ENCODE peak calls at places on chromosomes 3 and 15, in five cellular contexts. C, V, J, K and O are unnamed samples.

GRCh38 chr3:49717539-49718418 is 1.7 kb downstream of the AMIGO3 start:
- DNase-seq in C (no peak), V (no peak), J (peak), K (no peak), O (no peak)

GRCh38 chr15:94453227-94453626 is 221.9 kb downstream of the MCTP2 start:
- DNase-seq in C (no peak), V (no peak), J (no peak), K (no peak), O (no peak)

GRCh38 chr3:31356941-31357340 is 175.8 kb upstream of the STT3B start:
- DNase-seq in C (no peak), V (peak), J (peak), K (no peak), O (peak)

GRCh38 chr15:101807345-101807945 is 4.1 kb downstream of the OR4F6 start:
- DNase-seq in C (peak), V (no peak), J (no peak), K (no peak), O (no peak)

GRCh38 chr3:121330586-121330985 is 215.2 kb downstream of the POLQ start:
- DNase-seq in C (no peak), V (no peak), J (no peak), K (no peak), O (no peak)

GRCh38 chr15:40354408-40355171 is 3.4 kb upstream of the DISP2 start:
- DNase-seq in C (no peak), V (peak), J (peak), K (no peak), O (no peak)

GRCh38 chr15:68285243-68285980 is 7.9 kb downstream of the FEM1B start:
- DNase-seq in C (no peak), V (no peak), J (peak), K (no peak), O (no peak)

GRCh38 chr3:57444469-57444868 is 99.7 kb downstream of the DNAH12 start:
- DNase-seq in C (no peak), V (no peak), J (no peak), K (no peak), O (no peak)

GRCh38 chr15:71679223-71680078 is 130.9 kb upstream of the NR2E3 start:
- DNase-seq in C (peak), V (no peak), J (no peak), K (no peak), O (no peak)

GRCh38 chr15:62173215-62173614 is 8.1 kb upstream of the C2CD4B start:
- DNase-seq in C (no peak), V (no peak), J (no peak), K (no peak), O (peak)

GRCh38 chr15:36579792-36580431 is 486 bp downstream of the CDIN1 start:
- DNase-seq in C (peak), V (no peak), J (no peak), K (peak), O (peak)

GRCh38 chr15:79680721-79681120 is 216.1 kb downstream of the MTHFS start:
- DNase-seq in C (peak), V (no peak), J (no peak), K (no peak), O (peak)

GRCh38 chr3:55486101-55486856 is 827 bp downstream of the WNT5A start:
- DNase-seq in C (peak), V (peak), J (peak), K (no peak), O (peak)

GRCh38 chr3:141653872-141654271 is 84.2 kb upstream of the RNF7 start:
- DNase-seq in C (no peak), V (no peak), J (no peak), K (no peak), O (no peak)

GRCh38 chr3:142958707-142959106 is 4.8 kb downstream of the PAQR9 start:
- DNase-seq in C (no peak), V (no peak), J (no peak), K (no peak), O (peak)

GRCh38 chr3:148344522-148344921 is 353.2 kb upstream of the AGTR1 start:
- DNase-seq in C (no peak), V (no peak), J (no peak), K (no peak), O (no peak)

GRCh38 chr15:71447328-71448250 is 332.3 kb downstream of the THSD4 start:
- DNase-seq in C (no peak), V (peak), J (no peak), K (no peak), O (peak)

GRCh38 chr3:187802203-187802927 is 57.1 kb upstream of the BCL6 start:
- DNase-seq in C (no peak), V (no peak), J (no peak), K (no peak), O (no peak)

GRCh38 chr3:73781536-73781935 is 156.8 kb upstream of the PDZRN3 start:
- DNase-seq in C (no peak), V (no peak), J (no peak), K (no peak), O (peak)

GRCh38 chr3:161305095-161305991 is 66.0 kb downstream of the SPTSSB start:
- DNase-seq in C (peak), V (no peak), J (no peak), K (no peak), O (no peak)

GRCh38 chr15:77015651-77016320 is 20.9 kb downstream of the PSTPIP1 start:
- DNase-seq in C (no peak), V (no peak), J (no peak), K (no peak), O (no peak)

GRCh38 chr3:13015286-13016082 is 57.7 kb downstream of the IQSEC1 start:
- DNase-seq in C (no peak), V (no peak), J (no peak), K (no peak), O (no peak)

GRCh38 chr3:9322780-9323179 is 40.1 kb upstream of the THUMPD3 start:
- DNase-seq in C (no peak), V (no peak), J (no peak), K (no peak), O (no peak)

GRCh38 chr3:66233033-66233432 is 12.2 kb downstream of the SLC25A26 start:
- DNase-seq in C (no peak), V (no peak), J (no peak), K (no peak), O (no peak)

GRCh38 chr15:87142096-87142495 is 1062.4 kb downstream of the AGBL1 start:
- DNase-seq in C (no peak), V (no peak), J (no peak), K (no peak), O (no peak)

GRCh38 chr3:33395900-33396299 is 44.3 kb downstream of the UBP1 start:
- DNase-seq in C (no peak), V (no peak), J (no peak), K (no peak), O (no peak)

GRCh38 chr3:72217570-72217969 is 432.6 kb upstream of the PROK2 start:
- DNase-seq in C (no peak), V (no peak), J (no peak), K (no peak), O (no peak)

GRCh38 chr15:74322558-74323180 is 44.8 kb downstream of the CYP11A1 start:
- DNase-seq in C (peak), V (peak), J (peak), K (peak), O (peak)

GRCh38 chr3:169505577-169506155 is 157.8 kb downstream of the MECOM start:
- DNase-seq in C (no peak), V (peak), J (peak), K (no peak), O (no peak)

GRCh38 chr3:142915636-142916035 is 26.8 kb upstream of the PCOLCE2 start:
- DNase-seq in C (no peak), V (no peak), J (no peak), K (no peak), O (no peak)

GRCh38 chr15:98667521-98668179 is 19.3 kb downstream of the IGF1R start:
- DNase-seq in C (no peak), V (peak), J (peak), K (no peak), O (no peak)

GRCh38 chr3:114834175-114834940 is 312.7 kb downstream of the ZBTB20 start:
- DNase-seq in C (no peak), V (no peak), J (no peak), K (no peak), O (no peak)

GRCh38 chr3:9792405-9793160 is at the start of the genes ARPC4 and TADA3:
- DNase-seq in C (peak), V (peak), J (peak), K (peak), O (peak)

GRCh38 chr3:187943677-187944390 is 198.6 kb upstream of the BCL6 start:
- DNase-seq in C (no peak), V (no peak), J (no peak), K (no peak), O (no peak)

GRCh38 chr15:31260646-31261265 is 65.9 kb upstream of the KLF13 start:
- DNase-seq in C (no peak), V (peak), J (peak), K (no peak), O (no peak)

GRCh38 chr3:154971771-154972326 is 108.3 kb upstream of the MME start:
- DNase-seq in C (peak), V (no peak), J (no peak), K (no peak), O (no peak)